ENCODE peak calls at places on chromosomes 3 and 15, in four cellular contexts. T is GM23248, N is fibroblast of lung, F is Panc1. A is an unnamed sample.

GRCh38 chr3:98733778-98734281 is 29.3 kb upstream of the ST3GAL6 start:
- DNase-seq in T (no peak), N (peak; percentile 20), F (no peak), A (no peak)

GRCh38 chr3:139728414-139728813 is 50.6 kb upstream of the NMNAT3 start:
- DNase-seq in T (no peak), N (peak; percentile 24), F (no peak), A (no peak)

GRCh38 chr3:61853912-61854311 is 292.5 kb downstream of the PTPRG start:
- DNase-seq in T (no peak), N (no peak), F (no peak), A (no peak)

GRCh38 chr3:47912006-47912504 is 104.2 kb downstream of the MAP4 start:
- DNase-seq in T (peak; percentile 51), N (peak; percentile 35), F (no peak), A (no peak)

GRCh38 chr3:69084668-69085542 is at the start of gene ARL6IP5:
- DNase-seq in T (peak; percentile 94), N (peak; percentile 93), F (no peak), A (peak; percentile 64)

GRCh38 chr3:159586587-159587202 is 401.9 kb upstream of the IL12A start:
- DNase-seq in T (peak; percentile 50), N (peak; percentile 59), F (no peak), A (no peak)

GRCh38 chr3:101685870-101686307 is 629 bp downstream of the RPL24 start:
- DNase-seq in T (peak; percentile 43), N (no peak), F (no peak), A (no peak)

GRCh38 chr15:39641187-39641889 is 60.5 kb downstream of the THBS1 start:
- DNase-seq in T (no peak), N (peak; percentile 57), F (no peak), A (no peak)

GRCh38 chr3:134366221-134366927 is 7.9 kb downstream of the AMOTL2 start:
- DNase-seq in T (peak; percentile 54), N (no peak), F (no peak), A (no peak)

GRCh38 chr15:77710171-77710570 is 77.5 kb upstream of the LINGO1 start:
- DNase-seq in T (no peak), N (no peak), F (no peak), A (no peak)

GRCh38 chr3:150956376-150956775 is 16.2 kb downstream of the CLRN1 start:
- DNase-seq in T (peak; percentile 73), N (peak; percentile 75), F (no peak), A (peak; percentile 49)

GRCh38 chr15:32033186-32033890 is 3.0 kb downstream of the CHRNA7 start:
- DNase-seq in T (no peak), N (no peak), F (no peak), A (no peak)

GRCh38 chr15:78148392-78149067 is 632 bp upstream of the IDH3A start:
- DNase-seq in T (peak; percentile 44), N (no peak), F (no peak), A (no peak)

GRCh38 chr3:196666001-196666867 is 26.7 kb downstream of the NRROS start:
- DNase-seq in T (peak; percentile 82), N (peak; percentile 75), F (peak; percentile 89), A (peak; percentile 32)

GRCh38 chr3:188113761-188114160 is 40.2 kb upstream of the LPP start:
- DNase-seq in T (no peak), N (no peak), F (no peak), A (no peak)

GRCh38 chr3:188106898-188107684 is 46.9 kb upstream of the LPP start:
- DNase-seq in T (no peak), N (no peak), F (no peak), A (no peak)

GRCh38 chr3:188106454-188106853 is 47.5 kb upstream of the LPP start:
- DNase-seq in T (no peak), N (no peak), F (no peak), A (no peak)

GRCh38 chr3:188108703-188109412 is 45.1 kb upstream of the LPP start:
- DNase-seq in T (no peak), N (no peak), F (no peak), A (no peak)

DNA sequence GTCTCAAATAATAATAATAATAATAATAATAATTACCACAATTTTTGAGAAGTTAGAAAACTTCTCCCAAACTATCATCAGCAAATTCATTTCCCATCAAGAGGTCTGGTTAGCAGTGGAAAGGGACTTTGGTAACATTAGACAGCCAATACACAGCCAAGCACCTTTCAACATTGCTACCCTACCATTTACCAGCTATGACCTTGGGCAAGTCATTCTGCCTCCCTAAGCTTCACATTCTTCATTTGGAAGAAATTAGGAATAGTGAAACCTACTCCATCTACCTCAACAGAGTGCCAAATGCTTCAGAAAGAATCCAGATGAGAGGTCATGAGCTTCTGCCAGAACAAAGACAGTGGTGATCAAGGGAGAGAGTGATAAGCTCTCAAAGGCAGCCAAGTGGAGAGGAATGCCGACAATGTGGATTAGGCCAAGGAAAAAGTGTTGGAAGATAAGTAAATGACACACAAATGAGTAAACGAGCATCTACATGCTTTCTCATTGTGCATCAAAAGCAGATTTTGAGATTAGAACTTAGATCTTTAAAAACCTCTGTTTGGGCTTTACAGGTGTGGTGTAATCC is 42.9 kb upstream of the LPP start:
- DNase-seq in T (no peak), N (peak; percentile 59), F (no peak), A (no peak)
- H3K27me3 ChIP-seq in T (no peaks in the 10 kb centered on the region), N (no peaks in the 10 kb centered on the region), F (no peaks in the 10 kb centered on the region), A (no peaks in the 10 kb centered on the region)

DNA sequence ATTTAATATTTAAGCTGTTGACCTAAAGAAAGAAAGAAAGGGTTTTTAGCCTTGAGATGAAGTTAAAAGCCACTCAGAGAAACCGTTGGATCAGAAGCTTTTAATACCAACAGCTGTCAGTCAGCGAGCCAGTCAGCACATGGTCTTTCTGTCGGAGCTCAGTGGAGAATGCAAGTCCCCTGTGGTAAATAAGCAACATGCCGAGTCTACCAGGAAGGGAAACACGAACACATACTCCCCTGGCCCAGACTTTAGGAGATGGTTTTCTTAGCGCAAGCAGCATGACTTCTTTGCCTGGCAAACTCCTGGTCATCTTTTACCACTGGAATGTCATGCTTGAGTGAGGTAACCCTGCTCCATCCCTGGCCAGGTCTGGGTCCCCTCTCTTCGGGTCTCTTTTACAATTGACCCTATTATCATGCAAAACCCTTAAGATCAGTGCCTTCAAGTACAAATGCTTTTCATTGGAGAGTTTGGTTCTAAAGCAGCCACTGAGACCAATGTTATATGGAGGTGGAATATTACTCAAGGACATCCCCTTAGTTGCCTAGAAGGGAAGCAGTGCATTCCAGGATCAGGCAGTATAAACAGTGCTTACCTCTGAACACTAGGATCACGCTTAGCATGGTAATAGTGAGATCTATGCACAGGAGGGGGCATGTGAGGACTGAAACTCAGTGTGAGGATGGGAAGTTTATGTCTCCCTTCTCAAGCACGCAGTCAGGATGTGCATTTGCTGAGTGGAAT is 28.2 kb downstream of the SLCO3A1 start:
- DNase-seq in T (no peak), N (no peak), F (no peak), A (no peak)
- H3K27me3 ChIP-seq in T (no peaks in the 10 kb centered on the region), N (no peaks in the 10 kb centered on the region), F (no peaks in the 10 kb centered on the region), A (no peaks in the 10 kb centered on the region)

GRCh38 chr3:170790591-170790990 is 79.4 kb downstream of the RPL22L1 start:
- DNase-seq in T (no peak), N (no peak), F (no peak), A (no peak)

GRCh38 chr3:170792511-170792910 is 77.5 kb downstream of the RPL22L1 start:
- DNase-seq in T (no peak), N (no peak), F (no peak), A (no peak)

GRCh38 chr3:170785454-170785853 is 84.5 kb downstream of the RPL22L1 start:
- DNase-seq in T (no peak), N (no peak), F (no peak), A (no peak)

GRCh38 chr3:170784406-170784805 is 85.6 kb downstream of the RPL22L1 start:
- DNase-seq in T (no peak), N (no peak), F (no peak), A (no peak)

DNA sequence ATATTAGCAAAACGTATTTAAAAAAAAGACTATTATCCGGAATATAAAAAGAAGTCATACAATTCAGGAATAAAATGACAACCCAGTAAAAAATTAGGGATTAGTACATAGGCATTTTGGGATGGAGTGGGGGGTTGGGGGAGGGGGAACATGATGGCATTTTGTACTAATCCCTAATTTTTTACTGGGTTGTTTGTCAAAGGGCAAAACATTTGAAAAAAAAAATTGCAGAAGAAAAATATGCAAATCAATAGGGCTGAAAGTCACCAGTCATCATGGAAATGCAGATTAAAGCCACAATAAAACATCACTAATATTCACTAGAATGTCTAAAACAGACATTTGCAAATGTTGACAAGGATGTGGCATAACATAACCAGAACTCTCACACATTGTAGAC is 82.5 kb downstream of the RPL22L1 start:
- DNase-seq in T (no peak), N (no peak), F (no peak), A (no peak)
- H3K27me3 ChIP-seq in T (no peaks in the 10 kb centered on the region), N (no peaks in the 10 kb centered on the region), F (no peaks in the 10 kb centered on the region), A (no peaks in the 10 kb centered on the region)

DNA sequence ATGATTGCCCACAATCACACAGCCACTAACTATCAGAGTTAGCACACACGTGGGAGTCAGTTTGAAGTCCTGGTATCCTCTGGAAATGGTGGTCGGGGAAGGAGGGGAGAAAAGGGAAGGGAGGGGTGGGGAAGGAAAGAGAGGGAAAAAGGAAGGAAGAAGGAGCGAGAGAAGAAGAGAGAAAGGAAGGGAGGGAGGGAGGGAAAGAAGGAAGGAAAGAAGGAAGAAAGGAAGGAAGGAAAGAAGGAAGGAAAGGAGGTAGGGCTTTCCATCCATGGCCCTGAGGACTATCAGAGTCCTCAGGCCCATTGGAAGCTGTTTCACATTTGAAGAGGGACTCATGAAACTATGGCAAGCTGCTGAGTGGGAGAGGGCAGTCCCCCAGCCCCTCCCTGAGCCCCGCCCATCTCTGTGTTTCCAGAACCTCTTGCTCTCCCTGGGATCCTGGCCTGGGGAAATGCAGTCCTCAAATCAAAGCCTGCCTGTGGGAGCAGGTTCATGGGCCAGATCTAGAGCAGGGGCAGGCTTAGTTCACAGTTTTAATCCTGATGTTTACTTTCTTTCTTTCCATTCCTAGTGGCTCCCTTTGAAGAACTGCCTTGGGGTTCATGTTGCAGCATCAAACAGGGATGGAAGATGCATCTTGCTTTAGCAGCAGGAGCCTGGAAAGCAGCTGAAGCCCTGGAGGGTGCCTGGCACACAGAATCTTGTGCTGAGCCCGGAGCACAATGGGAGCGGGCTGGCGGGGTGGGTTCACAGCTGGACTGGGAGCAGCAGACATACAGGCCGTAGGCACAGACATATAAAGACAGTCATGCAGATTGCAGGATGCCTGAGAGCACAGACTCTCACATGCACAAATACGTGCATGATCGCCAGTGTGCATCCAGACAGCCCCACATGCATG is 66.1 kb upstream of the GLCE start:
- DNase-seq in T (no peak), N (no peak), F (no peak), A (no peak)
- H3K27me3 ChIP-seq in T (peaks cover 32% of the 10 kb centered on the region), N (peaks cover 37% of the 10 kb centered on the region), F (peaks cover 7% of the 10 kb centered on the region), A (no peaks in the 10 kb centered on the region)

GRCh38 chr15:70556376-70556775 is 207.0 kb downstream of the UACA start:
- DNase-seq in T (no peak), N (no peak), F (no peak), A (no peak)
- H3K27me3 ChIP-seq in T (peaks cover 58% of the 10 kb centered on the region), N (peaks cover 46% of the 10 kb centered on the region), F (no peaks in the 10 kb centered on the region), A (peaks cover 8% of the 10 kb centered on the region)

A was measured in kidney epithelial cell.